ENCODE peak calls at places on chromosome 19, in nine cellular contexts. Q is cardiac muscle cell; H is CD8-positive, alpha-beta T cell; N is IMR-90; B is heart left ventricle; Y is lung; W is testis; D is ascending aorta; P is astrocyte. V is an unnamed sample. For H3K4me1, the result is how much of the 10 kb centered on the place peaks cover.

GRCh38 chr19:17209126-17210036 is 5.8 kb upstream of the USE1 start:
- DNase-seq in Q (peak), H (no peak), N (peak), B (no peak), Y (no peak), W (peak), D (no peak), P (no peak), V (no peak)

GRCh38 chr19:19278315-19278714 is 5.2 kb upstream of the TM6SF2 start:
- DNase-seq in Q (no peak), H (no peak), N (no peak), B (no peak), Y (no peak), W (no peak), D (no peak), P (no peak), V (no peak)

GRCh38 chr19:13850910-13851753 is 25.8 kb upstream of the NANOS3 start:
- DNase-seq in Q (peak), H (peak), N (peak), B (peak), Y (peak), W (no peak), D (peak), P (peak), V (peak)

GRCh38 chr19:32830231-32831014 is 39.1 kb downstream of the SLC7A9 start:
- DNase-seq in Q (peak), H (no peak), N (peak), B (no peak), Y (no peak), W (no peak), D (no peak), P (peak), V (no peak)

GRCh38 chr19:14320253-14320652 is 61.0 kb upstream of the ADGRE5 start:
- DNase-seq in Q (no peak), H (no peak), N (no peak), B (no peak), Y (no peak), W (no peak), D (no peak), P (no peak), V (no peak)

GRCh38 chr19:42857544-42857867 is 22.0 kb downstream of the PSG1 start:
- DNase-seq in Q (no peak), H (no peak), N (no peak), B (no peak), Y (no peak), W (no peak), D (no peak), P (no peak), V (no peak)

GRCh38 chr19:43809762-43810696 is 7.8 kb upstream of the LYPD5 start:
- DNase-seq in Q (peak), H (no peak), N (peak), B (no peak), Y (no peak), W (no peak), D (no peak), P (peak), V (no peak)

GRCh38 chr19:2550431-2551171 is 74.7 kb downstream of the GADD45B start:
- DNase-seq in Q (peak), H (no peak), N (no peak), B (peak), Y (no peak), W (no peak), D (no peak), P (no peak), V (no peak)

GRCh38 chr19:42528354-42529247 is at the start of gene CEACAM1:
- DNase-seq in Q (peak), H (peak), N (no peak), B (peak), Y (peak), W (peak), D (peak), P (no peak), V (peak)

GRCh38 chr19:56076413-56076998 is 44.6 kb downstream of the ZNF787 start:
- DNase-seq in Q (peak), H (peak), N (peak), B (no peak), Y (peak), W (peak), D (no peak), P (no peak), V (peak)

GRCh38 chr19:12647490-12648071 is 19.0 kb downstream of the MAN2B1 start:
- DNase-seq in Q (peak), H (no peak), N (no peak), B (peak), Y (peak), W (peak), D (no peak), P (no peak), V (peak)

GRCh38 chr19:52735734-52736133 is 890 bp upstream of the ZNF611 start:
- DNase-seq in Q (peak), H (no peak), N (no peak), B (peak), Y (peak), W (peak), D (peak), P (peak), V (peak)

GRCh38 chr19:57241181-57241580 is 749 bp downstream of the ZNF805 start:
- DNase-seq in Q (peak), H (no peak), N (peak), B (no peak), Y (no peak), W (no peak), D (no peak), P (peak), V (no peak)

GRCh38 chr19:35236638-35237400 is 8.3 kb upstream of the FAM187B start:
- DNase-seq in Q (no peak), H (peak), N (no peak), B (no peak), Y (no peak), W (no peak), D (no peak), P (no peak), V (no peak)

GRCh38 chr19:39845172-39845571 is 1.0 kb downstream of the FBL start:
- DNase-seq in Q (no peak), H (no peak), N (no peak), B (no peak), Y (no peak), W (no peak), D (no peak), P (no peak), V (no peak)

GRCh38 chr19:12778905-12779161 is 3.5 kb upstream of the HOOK2 start:
- DNase-seq in Q (no peak), H (no peak), N (no peak), B (no peak), Y (no peak), W (no peak), D (no peak), P (no peak), V (no peak)

GRCh38 chr19:39083983-39084731 is at the start of gene ACP7:
- DNase-seq in Q (no peak), H (peak), N (no peak), B (no peak), Y (no peak), W (no peak), D (no peak), P (no peak), V (no peak)

GRCh38 chr19:54207908-54208783 is 7.5 kb downstream of the RPS9 start:
- DNase-seq in Q (peak), H (no peak), N (peak), B (peak), Y (peak), W (peak), D (peak), P (peak), V (peak)

GRCh38 chr19:54209058-54209747 is 8.5 kb downstream of the RPS9 start:
- DNase-seq in Q (no peak), H (no peak), N (no peak), B (no peak), Y (peak), W (no peak), D (no peak), P (no peak), V (no peak)

GRCh38 chr19:54208784-54209057 is 8.1 kb downstream of the RPS9 start:
- DNase-seq in Q (peak), H (no peak), N (no peak), B (no peak), Y (no peak), W (no peak), D (no peak), P (no peak), V (no peak)

GRCh38 chr19:54209748-54210494 is 9.3 kb downstream of the RPS9 start:
- DNase-seq in Q (peak), H (no peak), N (peak), B (peak), Y (peak), W (peak), D (peak), P (peak), V (peak)

GRCh38 chr19:54211214-54211613 is 10.6 kb downstream of the RPS9 start:
- DNase-seq in Q (no peak), H (no peak), N (no peak), B (no peak), Y (no peak), W (no peak), D (no peak), P (no peak), V (no peak)
- H3K27ac ChIP-seq in Q (peak), H (peak), N (no peak), B (no peak), Y (no peak), W (no peak), D (no peak), P (no peak), V (no peak)

DNA sequence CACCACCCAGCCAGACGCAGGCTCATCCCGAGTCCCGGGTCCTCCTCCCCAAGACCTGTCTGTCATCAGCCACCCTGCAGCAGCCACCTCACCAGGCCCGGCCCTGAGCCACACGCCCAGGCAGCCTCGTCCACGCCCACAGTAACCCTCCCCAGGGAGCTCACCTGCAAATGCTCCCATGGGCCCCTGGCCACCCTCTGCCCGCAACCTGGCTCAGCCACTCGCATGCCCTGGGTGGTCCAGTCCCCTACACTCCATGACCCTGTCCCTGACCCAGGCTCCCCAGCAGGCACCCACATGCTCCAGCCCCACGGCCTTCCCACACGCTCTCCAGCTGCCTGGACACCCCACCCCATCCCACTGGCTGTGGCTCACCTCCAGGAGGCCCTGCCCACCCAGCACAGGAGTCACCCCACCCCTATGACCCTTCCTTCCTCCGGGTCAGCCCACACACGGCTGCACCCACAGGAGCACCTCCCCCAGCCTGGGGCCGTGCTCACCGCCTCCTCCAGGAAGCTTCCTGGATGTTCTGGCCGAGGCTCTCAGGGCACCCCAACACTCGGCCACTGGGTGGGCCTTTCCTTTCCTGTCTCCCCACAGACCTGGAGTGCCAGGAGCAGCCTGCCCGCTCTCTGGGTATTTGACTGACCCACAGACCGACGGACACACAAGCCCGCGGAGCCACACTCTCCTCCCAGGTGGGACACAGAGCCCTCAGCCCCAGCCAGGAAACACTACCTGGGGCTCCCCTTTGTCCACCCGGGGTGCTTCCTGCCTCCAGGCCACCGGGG is 3.6 kb downstream of the TMEM259 start:
- DNase-seq in Q (no peak), H (no peak), N (no peak), B (no peak), Y (no peak), W (no peak), D (no peak), P (no peak), V (no peak)
- H3K4me1 ChIP-seq in Q (under half), H (under half), N (under half), B (under half), Y (under half), W (half or more), D (under half), P (under half), V (under half)

DNA sequence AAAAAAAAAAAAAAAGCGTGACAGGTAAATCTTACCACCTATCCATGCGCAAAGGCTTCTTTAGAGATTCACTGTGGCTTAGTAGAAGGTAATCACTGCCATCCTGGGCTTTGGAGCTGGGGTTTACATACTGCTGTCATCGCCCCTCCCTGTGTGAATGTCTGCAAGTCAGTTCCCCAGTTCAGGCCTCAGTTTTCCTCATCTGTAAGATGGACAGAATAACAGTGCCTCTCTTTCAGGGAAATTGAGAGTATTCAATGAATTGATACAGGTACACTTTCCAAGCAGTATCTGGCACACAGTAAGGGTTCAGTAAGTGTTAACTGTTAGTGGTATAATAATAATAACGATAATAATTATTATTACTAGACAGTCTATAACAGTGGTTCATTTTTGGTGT is 2.2 kb downstream of the RELB start:
- DNase-seq in Q (no peak), H (no peak), N (no peak), B (no peak), Y (no peak), W (no peak), D (no peak), P (no peak), V (no peak)
- H3K4me3 ChIP-seq in Q (no peak), H (no peak), N (no peak), B (no peak), Y (no peak), W (no peak), D (no peak), P (no peak), V (no peak)

GRCh38 chr19:10861118-10861651 is 10.2 kb upstream of the CARM1 start:
- DNase-seq in Q (peak), H (no peak), N (no peak), B (no peak), Y (no peak), W (peak), D (no peak), P (no peak), V (peak)

GRCh38 chr19:10863107-10863700 is 8.1 kb upstream of the CARM1 start:
- DNase-seq in Q (peak), H (no peak), N (no peak), B (no peak), Y (no peak), W (peak), D (peak), P (peak), V (no peak)

GRCh38 chr19:10862561-10863106 is 8.7 kb upstream of the CARM1 start:
- DNase-seq in Q (no peak), H (no peak), N (no peak), B (no peak), Y (no peak), W (no peak), D (no peak), P (no peak), V (no peak)

GRCh38 chr19:10866495-10866894 is 4.9 kb upstream of the CARM1 start:
- DNase-seq in Q (no peak), H (no peak), N (no peak), B (no peak), Y (no peak), W (no peak), D (no peak), P (no peak), V (no peak)

DNA sequence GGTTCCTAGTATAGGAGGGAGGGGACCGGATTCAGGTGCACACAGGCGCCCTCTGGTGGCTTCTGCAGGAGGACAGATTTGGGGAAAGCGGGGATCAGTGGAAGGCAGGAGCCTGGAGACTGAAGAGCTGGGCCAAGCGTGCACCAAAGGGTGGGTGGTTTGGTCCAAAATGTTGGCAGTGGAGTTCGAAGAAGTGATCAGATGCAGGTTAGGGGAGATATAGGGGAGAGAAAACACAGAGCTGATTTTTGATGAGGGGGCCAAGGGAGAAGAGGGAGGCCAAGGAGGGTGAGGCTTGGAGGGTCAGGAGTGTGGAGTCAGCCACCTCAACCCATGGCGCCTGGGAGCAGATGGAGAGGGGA is 6.8 kb upstream of the CARM1 start:
- DNase-seq in Q (peak), H (peak), N (peak), B (peak), Y (peak), W (peak), D (peak), P (peak), V (peak)
- H3K27ac ChIP-seq in Q (no peak), H (no peak), N (no peak), B (peak), Y (no peak), W (no peak), D (no peak), P (no peak), V (no peak)

V was measured in adrenal gland.